ENCODE peak calls at places on chromosomes 6 and 20, in eight cellular contexts. I is HAP-1; T is CD8-positive, alpha-beta T cell; A is aorta; Y is neural progenitor cell; P is adipocyte; R is heart left ventricle; E is ovary. O is an unnamed sample.

GRCh38 chr20:14498809-14499208 is 161.4 kb upstream of the FLRT3 start:
- DNase-seq in I (no peak), T (no peak), A (no peak), Y (peak; percentile 57), P (no peak), R (no peak), E (no peak), O (no peak)

GRCh38 chr20:16292227-16292626 is 281.0 kb downstream of the KIF16B start:
- DNase-seq in I (no peak), T (no peak), A (no peak), Y (no peak), P (peak; percentile 50), R (no peak), E (no peak), O (no peak)

GRCh38 chr6:101588343-101588742 is 194.8 kb downstream of the GRIK2 start:
- DNase-seq in I (no peak), T (no peak), A (no peak), Y (no peak), P (no peak), R (no peak), E (no peak), O (no peak)

GRCh38 chr6:152453421-152453820 is 183.7 kb downstream of the SYNE1 start:
- DNase-seq in I (no peak), T (no peak), A (no peak), Y (no peak), P (no peak), R (no peak), E (no peak), O (peak; percentile 63)

GRCh38 chr6:148464319-148465010 is 121.8 kb downstream of the SASH1 start:
- DNase-seq in I (peak; percentile 70), T (peak; percentile 12), A (no peak), Y (peak; percentile 62), P (peak; percentile 88), R (peak; percentile 68), E (peak; percentile 79), O (peak; percentile 86)

GRCh38 chr6:17417817-17418216 is 24.4 kb downstream of the CAP2 start:
- DNase-seq in I (no peak), T (no peak), A (no peak), Y (peak; percentile 72), P (peak; percentile 92), R (no peak), E (no peak), O (no peak)

GRCh38 chr6:12286381-12287132 is 3.6 kb upstream of the EDN1 start:
- DNase-seq in I (no peak), T (no peak), A (no peak), Y (no peak), P (no peak), R (no peak), E (no peak), O (no peak)

GRCh38 chr6:101626264-101626663 is 232.8 kb downstream of the GRIK2 start:
- DNase-seq in I (no peak), T (no peak), A (no peak), Y (peak; percentile 7), P (no peak), R (no peak), E (no peak), O (no peak)

GRCh38 chr6:34912715-34913464 is 23.8 kb downstream of the ANKS1A start:
- DNase-seq in I (no peak), T (no peak), A (no peak), Y (no peak), P (peak; percentile 35), R (no peak), E (no peak), O (peak; percentile 16)

GRCh38 chr6:141395443-141396008 is 737.2 kb upstream of the GJE1 start:
- DNase-seq in I (no peak), T (no peak), A (no peak), Y (no peak), P (no peak), R (no peak), E (no peak), O (no peak)

GRCh38 chr20:46681032-46681854 is 8.0 kb downstream of the TP53RK start:
- DNase-seq in I (peak; percentile 49), T (peak; percentile 47), A (peak; percentile 52), Y (peak; percentile 76), P (peak; percentile 61), R (peak; percentile 24), E (peak; percentile 53), O (peak; percentile 52)

GRCh38 chr6:44228836-44229235 is 5.4 kb downstream of the SLC29A1 start:
- DNase-seq in I (no peak), T (no peak), A (no peak), Y (no peak), P (peak; percentile 7), R (no peak), E (no peak), O (no peak)

GRCh38 chr6:37809144-37809543 is 10.4 kb upstream of the ZFAND3 start:
- DNase-seq in I (no peak), T (no peak), A (no peak), Y (no peak), P (no peak), R (peak; percentile 31), E (peak; percentile 79), O (no peak)

GRCh38 chr6:170018422-170019258 is 267.2 kb downstream of the ERMARD start:
- DNase-seq in I (no peak), T (no peak), A (no peak), Y (no peak), P (no peak), R (no peak), E (no peak), O (no peak)

GRCh38 chr20:44911264-44911921 is 1.5 kb downstream of the PABPC1L start:
- DNase-seq in I (peak; percentile 71), T (no peak), A (no peak), Y (peak; percentile 88), P (peak; percentile 24), R (no peak), E (peak; percentile 51), O (peak; percentile 42)

GRCh38 chr6:161242779-161243693 is 30.8 kb downstream of the AGPAT4 start:
- DNase-seq in I (no peak), T (peak; percentile 37), A (no peak), Y (peak; percentile 64), P (peak; percentile 62), R (no peak), E (no peak), O (no peak)

DNA sequence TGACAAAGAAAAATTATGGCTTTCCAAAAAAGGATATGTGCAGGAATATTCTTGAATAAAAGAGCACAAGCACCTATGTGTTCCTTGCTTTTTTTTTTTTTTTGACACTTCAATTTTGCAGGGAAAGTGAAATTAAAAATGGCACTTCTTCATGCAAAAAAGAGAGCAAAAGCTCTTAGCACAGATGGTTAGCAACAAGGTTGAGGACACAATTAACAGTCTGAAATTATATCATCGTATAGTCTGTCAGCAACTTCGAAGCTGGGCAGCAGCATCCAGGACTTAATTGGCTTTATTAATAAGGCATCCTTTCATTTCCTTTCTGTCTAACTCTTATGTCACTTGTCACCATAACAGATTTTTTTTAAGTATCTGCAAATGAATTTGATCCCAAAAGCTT is 122.6 kb downstream of the FUT9 start:
- DNase-seq in I (no peak), T (no peak), A (no peak), Y (no peak), P (no peak), R (no peak), E (no peak), O (no peak)
- H3K36me3 ChIP-seq in I (no peaks in the 10 kb centered on the region), T (no peaks in the 10 kb centered on the region), A (no peaks in the 10 kb centered on the region), Y (no peaks in the 10 kb centered on the region), P (no peaks in the 10 kb centered on the region), R (no peaks in the 10 kb centered on the region), E (no peaks in the 10 kb centered on the region), O (no peaks in the 10 kb centered on the region)

DNA sequence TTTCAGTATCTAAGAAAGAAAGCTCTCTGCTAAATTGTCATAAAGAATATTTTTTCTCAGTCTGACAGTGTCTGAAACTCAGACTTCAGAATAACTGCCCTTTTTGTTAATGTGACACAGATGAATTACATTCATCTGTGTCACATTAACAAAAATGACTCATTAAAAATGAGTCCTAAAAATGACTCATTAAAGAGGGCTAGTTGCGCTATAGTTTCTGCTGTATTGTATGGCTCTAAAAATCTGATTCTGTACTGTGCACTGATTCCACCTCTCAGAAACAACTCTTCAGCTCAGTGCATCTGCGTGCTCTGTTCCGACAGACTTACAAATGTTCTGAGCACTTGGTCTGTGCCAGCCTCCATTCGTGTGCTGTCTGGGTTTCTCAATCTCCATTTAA is 15.0 kb downstream of the RNF114 start:
- DNase-seq in I (no peak), T (no peak), A (no peak), Y (no peak), P (peak; percentile 74), R (no peak), E (no peak), O (peak; percentile 11)
- H3K36me3 ChIP-seq in I (peaks cover 82% of the 10 kb centered on the region), T (peaks cover 53% of the 10 kb centered on the region), A (peaks cover 7% of the 10 kb centered on the region), Y (peaks cover 10% of the 10 kb centered on the region), P (peaks cover 74% of the 10 kb centered on the region), R (peaks cover 97% of the 10 kb centered on the region), E (no peaks in the 10 kb centered on the region), O (peaks cover 21% of the 10 kb centered on the region)

GRCh38 chr6:33406161-33406560 is 4.7 kb upstream of the PHF1 start:
- DNase-seq in I (no peak), T (no peak), A (no peak), Y (no peak), P (no peak), R (no peak), E (no peak), O (no peak)
- H3K36me3 ChIP-seq in I (peaks cover 71% of the 10 kb centered on the region), T (no peaks in the 10 kb centered on the region), A (no peaks in the 10 kb centered on the region), Y (peaks cover 10% of the 10 kb centered on the region), P (no peaks in the 10 kb centered on the region), R (peaks cover 18% of the 10 kb centered on the region), E (no peaks in the 10 kb centered on the region), O (peaks cover 18% of the 10 kb centered on the region)

GRCh38 chr6:63579937-63580703 is 7.8 kb downstream of the LOC128125822 start:
- DNase-seq in I (no peak), T (no peak), A (no peak), Y (no peak), P (no peak), R (no peak), E (no peak), O (no peak)

GRCh38 chr6:63582579-63583231 is 10.4 kb downstream of the LOC128125822 start:
- DNase-seq in I (no peak), T (no peak), A (no peak), Y (no peak), P (no peak), R (no peak), E (no peak), O (no peak)

GRCh38 chr6:63584125-63584514 is 11.8 kb downstream of the LOC128125822 start:
- DNase-seq in I (no peak), T (no peak), A (no peak), Y (no peak), P (no peak), R (no peak), E (no peak), O (no peak)

GRCh38 chr6:63580704-63580961 is 8.4 kb downstream of the LOC128125822 start:
- DNase-seq in I (no peak), T (no peak), A (no peak), Y (no peak), P (no peak), R (no peak), E (no peak), O (no peak)

DNA sequence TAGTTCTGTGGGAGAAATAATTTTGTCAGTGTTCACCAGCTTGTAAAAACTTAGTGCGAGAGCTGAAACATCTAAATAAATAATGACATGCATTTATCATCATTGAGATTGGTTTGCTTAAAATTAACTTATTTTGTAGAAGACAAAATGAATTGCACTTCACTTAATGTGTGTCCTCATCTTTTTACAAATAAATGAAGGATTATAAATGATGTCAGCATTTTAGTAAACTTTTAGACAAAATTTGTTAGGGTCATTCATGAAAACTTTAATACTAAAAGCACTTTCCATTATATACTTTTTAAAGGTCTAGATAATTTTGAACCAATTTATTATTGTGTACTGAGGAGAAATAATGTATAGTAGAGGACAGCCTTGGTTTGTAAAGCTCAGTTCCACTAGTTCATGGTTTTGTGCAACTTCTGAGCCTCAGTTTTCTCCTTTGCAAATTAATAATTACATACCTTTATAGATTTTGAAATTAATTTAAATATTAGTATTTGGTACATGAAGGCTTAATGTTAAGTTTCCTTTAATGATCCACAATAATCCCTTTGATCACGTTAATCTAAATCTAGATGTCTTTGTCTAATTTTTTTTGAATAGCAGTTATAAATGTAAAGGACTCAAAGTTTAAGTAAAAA is 9.2 kb downstream of the LOC128125822 start:
- DNase-seq in I (no peak), T (no peak), A (no peak), Y (no peak), P (no peak), R (no peak), E (no peak), O (no peak)
- H3K36me3 ChIP-seq in I (peaks cover 50% of the 10 kb centered on the region), T (peaks cover 27% of the 10 kb centered on the region), A (no peaks in the 10 kb centered on the region), Y (peaks cover 49% of the 10 kb centered on the region), P (peaks cover 76% of the 10 kb centered on the region), R (peaks cover 75% of the 10 kb centered on the region), E (no peaks in the 10 kb centered on the region), O (peaks cover 40% of the 10 kb centered on the region)